ENCODE peak calls at places on chromosomes 2 and 18, in six cellular contexts. H is NB4, W is bronchial epithelial cell, C is GM20000, N is progenitor cell of endocrine pancreas, X is A549. F is an unnamed sample.

GRCh38 chr18:12307871-12308385 is at the start of gene TUBB6:
- DNase-seq in N (no peak), W (peak), X (peak), H (peak), C (peak), F (peak)

GRCh38 chr2:25034081-25034480 is 7.8 kb upstream of the EFR3B start:
- DNase-seq in H (no peak), N (no peak), W (no peak), C (no peak), X (no peak), F (no peak)

GRCh38 chr2:172333626-172334330 is 93.6 kb upstream of the ITGA6 start:
- DNase-seq in N (no peak), C (no peak), W (no peak), H (no peak), X (no peak), F (no peak)

GRCh38 chr2:46471002-46471583 is 8.3 kb upstream of the TMEM247 start:
- DNase-seq in H (no peak), W (no peak), N (no peak), C (no peak), X (no peak), F (no peak)

GRCh38 chr2:23486676-23487075 is 101.7 kb downstream of the KLHL29 start:
- DNase-seq in N (no peak), H (no peak), X (no peak), C (no peak), W (no peak), F (no peak)

GRCh38 chr2:66494708-66495107 is 59.8 kb downstream of the MEIS1 start:
- DNase-seq in H (peak), W (peak), N (no peak), C (no peak), X (no peak), F (peak)

GRCh38 chr18:64380117-64380516 is 231.2 kb upstream of the LINC00305 start:
- DNase-seq in N (no peak), W (no peak), H (no peak), C (peak), X (no peak), F (no peak)

GRCh38 chr18:79918089-79919011 is 33.1 kb downstream of the SLC66A2 start:
- DNase-seq in X (no peak), C (no peak), W (no peak), H (no peak), N (no peak), F (no peak)

GRCh38 chr2:238239552-238239871 is 326 bp downstream of the HES6 start:
- DNase-seq in W (no peak), X (no peak), N (no peak), C (no peak), H (no peak), F (peak)

GRCh38 chr18:4444306-4444705 is 10.8 kb downstream of the DLGAP1 start:
- DNase-seq in C (no peak), X (no peak), H (no peak), W (no peak), N (no peak), F (no peak)

GRCh38 chr2:28635251-28635650 is 116.4 kb upstream of the PPP1CB start:
- DNase-seq in X (no peak), C (no peak), N (no peak), H (no peak), W (no peak), F (no peak)

GRCh38 chr2:239156516-239157265 is 244.1 kb downstream of the HDAC4 start:
- DNase-seq in H (no peak), W (no peak), N (no peak), X (no peak), C (no peak), F (no peak)

GRCh38 chr2:231530099-231531085 is at the start of gene NMUR1:
- DNase-seq in X (peak), N (peak), H (peak), C (peak), W (no peak), F (peak)

GRCh38 chr2:144560254-144560653 is 40.3 kb upstream of the ZEB2 start:
- DNase-seq in C (no peak), X (no peak), N (no peak), H (peak), W (no peak), F (no peak)

GRCh38 chr2:109238580-109238979 is 109.6 kb downstream of the SH3RF3 start:
- DNase-seq in X (no peak), W (peak), N (no peak), H (peak), C (peak), F (no peak)

GRCh38 chr18:9951022-9951859 is 37.4 kb downstream of the VAPA start:
- DNase-seq in H (peak), W (peak), X (peak), N (no peak), C (peak), F (peak)

GRCh38 chr2:238380785-238381184 is 45.9 kb upstream of the ASB1 start:
- DNase-seq in H (no peak), C (no peak), X (no peak), W (peak), N (no peak), F (no peak)

GRCh38 chr2:94956797-94957391 is 68.6 kb upstream of the MAL start:
- DNase-seq in N (no peak), H (peak), W (peak), X (peak), C (peak), F (peak)

GRCh38 chr2:18232731-18233438 is 327.6 kb downstream of the RDH14 start:
- DNase-seq in X (no peak), W (peak), C (no peak), N (no peak), H (no peak), F (no peak)

GRCh38 chr2:225120175-225120574 is 77.9 kb upstream of the DOCK10 start:
- DNase-seq in W (peak), N (no peak), H (no peak), X (peak), C (no peak), F (no peak)

GRCh38 chr2:239916205-239917127 is 108.7 kb downstream of the NDUFA10 start:
- DNase-seq in W (no peak), H (no peak), C (no peak), N (no peak), X (no peak), F (no peak)

GRCh38 chr18:22385718-22386117 is 32.0 kb downstream of the CTAGE1 start:
- DNase-seq in H (no peak), C (no peak), X (no peak), W (peak), N (no peak), F (no peak)

GRCh38 chr18:22998336-22998735 is 65.2 kb downstream of the RBBP8 start:
- DNase-seq in W (no peak), H (no peak), C (no peak), X (no peak), N (no peak), F (no peak)

GRCh38 chr18:45865466-45865865 is 40.0 kb downstream of the SIGLEC15 start:
- DNase-seq in X (no peak), C (no peak), N (no peak), W (no peak), H (no peak), F (no peak)

GRCh38 chr18:79639072-79639829 is 40.4 kb upstream of the CTDP1 start:
- DNase-seq in H (peak), X (no peak), W (no peak), N (no peak), C (no peak), F (no peak)

GRCh38 chr18:76349067-76349715 is 145.9 kb downstream of the ZNF516 start:
- DNase-seq in N (peak), H (peak), C (peak), W (peak), X (peak), F (peak)

GRCh38 chr2:237490009-237490804 is 3.2 kb downstream of the MLPH start:
- DNase-seq in W (peak), C (no peak), X (no peak), H (no peak), N (no peak), F (peak)

GRCh38 chr2:132636346-132636745 is 33.7 kb downstream of the LYPD1 start:
- DNase-seq in W (no peak), H (no peak), N (no peak), C (no peak), X (no peak), F (no peak)

GRCh38 chr2:135821190-135821589 is 15.8 kb downstream of the LCT start:
- DNase-seq in X (no peak), C (no peak), W (no peak), N (no peak), H (peak), F (no peak)

GRCh38 chr18:49658871-49659378 is 97.1 kb downstream of the LIPG start:
- DNase-seq in X (no peak), H (no peak), C (no peak), W (no peak), N (no peak), F (no peak)

GRCh38 chr2:234291765-234292204 is 205.1 kb downstream of the ARL4C start:
- DNase-seq in X (no peak), N (no peak), W (no peak), H (peak), C (no peak), F (no peak)

GRCh38 chr2:20148411-20148810 is 76.5 kb downstream of the SDC1 start:
- DNase-seq in W (no peak), N (no peak), H (no peak), C (no peak), X (no peak), F (no peak)

GRCh38 chr18:21260621-21261020 is 18.6 kb downstream of the GREB1L start:
- DNase-seq in C (no peak), X (no peak), H (no peak), W (no peak), N (no peak), F (no peak)

GRCh38 chr2:17754773-17755425 is 961 bp downstream of the GEN1 start:
- DNase-seq in X (no peak), H (peak), C (no peak), W (no peak), N (no peak), F (no peak)

GRCh38 chr2:204869142-204869823 is 324.0 kb downstream of the PARD3B start:
- DNase-seq in X (no peak), N (no peak), C (no peak), W (no peak), H (no peak), F (no peak)

GRCh38 chr2:173802518-173802917 is 162.7 kb downstream of the SP3 start:
- DNase-seq in C (no peak), X (no peak), W (no peak), H (no peak), N (no peak), F (no peak)

DNA sequence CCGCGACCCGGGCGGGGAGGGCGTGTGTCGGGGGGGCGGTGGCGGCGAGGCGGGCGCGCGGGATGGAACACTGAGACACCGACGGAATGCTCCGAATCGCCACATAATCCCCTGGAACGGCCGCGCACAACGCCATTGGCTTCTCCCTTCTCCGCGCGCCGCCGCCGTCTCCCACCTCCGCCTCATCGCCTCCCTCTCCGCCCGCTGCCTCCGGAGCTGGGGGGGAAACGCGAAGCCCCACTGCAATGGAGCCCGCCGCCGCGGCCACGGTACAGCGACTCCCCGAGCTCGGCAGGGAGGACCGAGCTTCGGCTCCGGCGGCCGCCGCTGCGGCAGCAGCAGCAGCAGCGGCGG is at the start of gene PHLPP1:
- DNase-seq in X (no peak), C (peak), W (no peak), N (no peak), H (no peak), F (no peak)
- TF ChIP-seq CTCF in X (no peak), C (no peak), W (no peak), N (no peak), H (no peak), F (no peak)

GRCh38 chr2:175576875-175577274 is 395.4 kb upstream of the ATP5MC3 start:
- DNase-seq in W (no peak), N (no peak), C (no peak), H (no peak), X (no peak), F (no peak)

GRCh38 chr2:175574069-175574468 is 392.6 kb upstream of the ATP5MC3 start:
- DNase-seq in H (no peak), W (no peak), C (no peak), N (no peak), X (no peak), F (no peak)

GRCh38 chr2:175575346-175576258 is 394.1 kb upstream of the ATP5MC3 start:
- DNase-seq in X (no peak), H (peak), C (peak), N (no peak), W (no peak), F (no peak)

GRCh38 chr2:175577405-175577986 is 396.0 kb upstream of the ATP5MC3 start:
- DNase-seq in C (no peak), W (no peak), X (no peak), N (no peak), H (peak), F (no peak)

DNA sequence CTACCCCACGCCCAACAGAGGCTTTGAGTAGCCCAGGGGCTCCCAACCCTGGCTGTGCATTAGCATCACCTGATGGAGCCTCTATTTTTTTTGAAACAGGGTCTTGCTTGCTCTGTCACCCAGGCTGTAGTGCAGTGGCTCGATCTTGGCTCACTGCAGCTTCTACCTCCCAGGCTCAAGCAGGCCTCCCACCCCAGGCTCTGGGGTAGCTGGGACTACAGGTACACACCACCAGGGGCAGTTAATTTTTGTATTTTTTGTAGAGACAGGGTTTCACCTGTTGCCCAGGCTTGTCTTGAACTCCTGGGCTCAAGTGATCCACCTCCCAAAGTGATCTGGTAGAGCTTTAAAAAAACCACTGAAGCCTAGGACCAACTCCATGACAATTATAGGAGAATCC is 394.8 kb upstream of the ATP5MC3 start:
- DNase-seq in X (no peak), N (no peak), H (no peak), W (no peak), C (no peak), F (no peak)
- TF ChIP-seq CTCF in X (no peak), N (no peak), H (no peak), W (no peak), C (no peak), F (no peak)

DNA sequence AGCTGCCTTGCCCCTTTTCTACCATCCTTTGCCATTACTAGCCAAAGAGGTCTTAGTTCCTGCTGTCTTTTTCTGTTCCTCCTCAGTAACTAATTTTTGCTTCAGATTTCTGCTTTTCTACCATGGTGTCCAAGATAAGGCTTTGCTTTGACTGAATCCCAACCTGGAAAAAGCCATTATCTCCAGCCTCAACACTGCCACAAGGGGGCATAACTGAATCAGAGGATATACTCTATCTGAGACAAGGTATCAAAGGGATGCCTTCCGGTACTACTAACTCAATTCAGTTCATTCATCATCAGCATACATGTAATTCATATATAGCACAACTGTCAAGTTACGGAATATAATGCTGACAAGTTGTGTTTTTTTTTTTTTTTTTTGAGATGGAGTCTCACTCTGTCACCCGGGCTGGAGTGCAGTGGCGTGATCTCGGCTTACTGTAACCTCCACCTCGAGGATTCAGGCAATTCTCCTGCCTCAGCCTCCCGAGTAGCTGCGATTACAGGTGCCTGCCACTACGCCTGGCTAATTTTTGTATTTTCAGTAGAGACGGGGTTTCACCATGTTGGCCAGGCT is 11.4 kb downstream of the OSGEPL1 start:
- DNase-seq in H (peak), C (peak), N (no peak), W (peak), X (peak), F (peak)
- TF ChIP-seq CTCF in H (peak), C (peak), N (peak), W (peak), X (peak), F (peak)

DNA sequence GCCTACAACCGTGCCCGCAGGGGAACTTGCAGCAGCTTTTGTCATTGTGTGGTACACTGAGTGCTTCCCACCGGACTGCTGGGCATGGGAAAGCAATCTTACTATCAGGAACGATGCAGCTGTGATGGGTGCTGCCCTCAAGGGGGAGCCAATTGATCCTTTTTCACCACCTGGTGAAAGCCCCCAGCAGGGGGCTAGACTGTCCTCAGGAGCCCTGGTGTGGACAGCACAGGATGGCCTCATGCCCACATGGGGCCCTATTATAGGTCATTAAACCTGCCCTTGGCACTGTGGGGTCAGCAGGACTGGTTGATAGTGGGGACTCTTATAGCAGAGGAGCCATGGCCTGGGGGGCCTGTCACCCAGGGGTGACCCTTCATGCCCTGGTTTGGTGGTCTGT is 172.2 kb downstream of the GLI2 start:
- DNase-seq in N (no peak), X (no peak), C (no peak), W (no peak), H (peak), F (no peak)
- TF ChIP-seq CTCF in N (peak), X (peak), C (no peak), W (peak), H (no peak), F (peak)

GRCh38 chr2:59627599-59627998 is 925.9 kb downstream of the BCL11A start:
- DNase-seq in N (no peak), X (no peak), W (no peak), H (no peak), C (no peak), F (no peak)

GRCh38 chr2:59622599-59623308 is 930.7 kb downstream of the BCL11A start:
- DNase-seq in W (no peak), H (no peak), X (no peak), C (no peak), N (no peak), F (no peak)
- TF ChIP-seq CTCF in W (no peak), H (no peak), X (no peak), C (no peak), N (no peak), F (no peak)